ENCODE peak calls at places on chromosome 14, in seven cellular contexts. One of them, this sample, is unnamed.

GRCh38 chr14:35932659-35933159 is 106.6 kb downstream of the BRMS1L start:
- DNase-seq in Right ventricle myocardium superior: no peak
- DNase-seq in NCI-H82: no peak
- DNase-seq in T-helper 2 cell: peak
- DNase-seq in NCI-H1092: no peak
- DNase-seq in astrocyte of the spinal cord: no peak
- DNase-seq in COR-L47: no peak
- DNase-seq in this sample: no peak

GRCh38 chr14:85532981-85533820 is 3.3 kb downstream of the FLRT2 start:
- DNase-seq in Right ventricle myocardium superior: peak
- DNase-seq in NCI-H1092: peak
- DNase-seq in NCI-H82: peak
- DNase-seq in COR-L47: peak
- DNase-seq in astrocyte of the spinal cord: peak
- DNase-seq in T-helper 2 cell: no peak
- DNase-seq in this sample: peak

GRCh38 chr14:95220663-95221231 is 63.4 kb upstream of the DICER1 start:
- DNase-seq in COR-L47: no peak
- DNase-seq in astrocyte of the spinal cord: peak
- DNase-seq in T-helper 2 cell: no peak
- DNase-seq in NCI-H82: no peak
- DNase-seq in NCI-H1092: no peak
- DNase-seq in Right ventricle myocardium superior: no peak
- DNase-seq in this sample: no peak

GRCh38 chr14:22040781-22041125 is 367.1 kb upstream of the OR4E1 start:
- DNase-seq in COR-L47: no peak
- DNase-seq in NCI-H1092: no peak
- DNase-seq in T-helper 2 cell: no peak
- DNase-seq in NCI-H82: no peak
- DNase-seq in astrocyte of the spinal cord: no peak
- DNase-seq in Right ventricle myocardium superior: no peak
- DNase-seq in this sample: no peak

GRCh38 chr14:100530270-100531072 is 56.7 kb downstream of the BEGAIN start:
- DNase-seq in Right ventricle myocardium superior: no peak
- DNase-seq in NCI-H1092: no peak
- DNase-seq in COR-L47: no peak
- DNase-seq in T-helper 2 cell: no peak
- DNase-seq in astrocyte of the spinal cord: no peak
- DNase-seq in NCI-H82: no peak
- DNase-seq in this sample: no peak

GRCh38 chr14:53999061-53999488 is 42.5 kb upstream of the BMP4 start:
- DNase-seq in NCI-H1092: no peak
- DNase-seq in Right ventricle myocardium superior: no peak
- DNase-seq in NCI-H82: no peak
- DNase-seq in T-helper 2 cell: no peak
- DNase-seq in astrocyte of the spinal cord: peak
- DNase-seq in COR-L47: no peak
- DNase-seq in this sample: no peak

GRCh38 chr14:94177806-94178205 is 3.7 kb downstream of the PPP4R4 start:
- DNase-seq in COR-L47: no peak
- DNase-seq in T-helper 2 cell: no peak
- DNase-seq in astrocyte of the spinal cord: no peak
- DNase-seq in NCI-H82: peak
- DNase-seq in Right ventricle myocardium superior: no peak
- DNase-seq in NCI-H1092: no peak
- DNase-seq in this sample: no peak

GRCh38 chr14:92506230-92506629 is 7.4 kb upstream of the RIN3 start:
- DNase-seq in Right ventricle myocardium superior: no peak
- DNase-seq in COR-L47: no peak
- DNase-seq in NCI-H82: no peak
- DNase-seq in astrocyte of the spinal cord: no peak
- DNase-seq in T-helper 2 cell: no peak
- DNase-seq in NCI-H1092: no peak
- DNase-seq in this sample: no peak

GRCh38 chr14:75430106-75430505 is 2.3 kb downstream of the JDP2 start:
- DNase-seq in NCI-H82: no peak
- DNase-seq in Right ventricle myocardium superior: peak
- DNase-seq in COR-L47: no peak
- DNase-seq in NCI-H1092: no peak
- DNase-seq in T-helper 2 cell: no peak
- DNase-seq in astrocyte of the spinal cord: no peak
- DNase-seq in this sample: peak

GRCh38 chr14:51880810-51881580 is 20.6 kb downstream of the GNG2 start:
- DNase-seq in NCI-H1092: no peak
- DNase-seq in Right ventricle myocardium superior: no peak
- DNase-seq in NCI-H82: no peak
- DNase-seq in COR-L47: no peak
- DNase-seq in T-helper 2 cell: no peak
- DNase-seq in astrocyte of the spinal cord: peak
- DNase-seq in this sample: no peak

GRCh38 chr14:101844219-101844618 is 82.7 kb downstream of the PPP2R5C start:
- DNase-seq in Right ventricle myocardium superior: peak
- DNase-seq in astrocyte of the spinal cord: no peak
- DNase-seq in COR-L47: no peak
- DNase-seq in NCI-H1092: no peak
- DNase-seq in T-helper 2 cell: no peak
- DNase-seq in NCI-H82: no peak
- DNase-seq in this sample: no peak

GRCh38 chr14:101025131-101025530 is 121.6 kb upstream of the RTL1 start:
- DNase-seq in T-helper 2 cell: no peak
- DNase-seq in NCI-H1092: no peak
- DNase-seq in Right ventricle myocardium superior: no peak
- DNase-seq in COR-L47: no peak
- DNase-seq in NCI-H82: no peak
- DNase-seq in astrocyte of the spinal cord: no peak
- DNase-seq in this sample: no peak

GRCh38 chr14:63563370-63564026 is 20.3 kb upstream of the PPP2R5E start:
- DNase-seq in Right ventricle myocardium superior: no peak
- DNase-seq in NCI-H1092: no peak
- DNase-seq in astrocyte of the spinal cord: peak
- DNase-seq in COR-L47: no peak
- DNase-seq in NCI-H82: no peak
- DNase-seq in T-helper 2 cell: no peak
- DNase-seq in this sample: no peak

GRCh38 chr14:72476657-72477499 is 417.0 kb downstream of the DPF3 start:
- DNase-seq in T-helper 2 cell: peak
- DNase-seq in Right ventricle myocardium superior: peak
- DNase-seq in NCI-H82: no peak
- DNase-seq in NCI-H1092: no peak
- DNase-seq in astrocyte of the spinal cord: peak
- DNase-seq in COR-L47: no peak
- DNase-seq in this sample: peak

GRCh38 chr14:104422301-104423223 is 157.0 kb upstream of the C14orf180 start:
- DNase-seq in NCI-H1092: no peak
- DNase-seq in Right ventricle myocardium superior: no peak
- DNase-seq in astrocyte of the spinal cord: no peak
- DNase-seq in T-helper 2 cell: no peak
- DNase-seq in COR-L47: no peak
- DNase-seq in NCI-H82: no peak
- DNase-seq in this sample: peak

GRCh38 chr14:23438130-23438893 is 2.9 kb upstream of the MYH7 start:
- DNase-seq in COR-L47: no peak
- DNase-seq in NCI-H82: peak
- DNase-seq in Right ventricle myocardium superior: peak
- DNase-seq in NCI-H1092: no peak
- DNase-seq in astrocyte of the spinal cord: no peak
- DNase-seq in T-helper 2 cell: no peak
- DNase-seq in this sample: peak

GRCh38 chr14:89504602-89505320 is 87.7 kb upstream of the FOXN3 start:
- DNase-seq in Right ventricle myocardium superior: peak
- DNase-seq in NCI-H1092: no peak
- DNase-seq in T-helper 2 cell: no peak
- DNase-seq in NCI-H82: no peak
- DNase-seq in astrocyte of the spinal cord: peak
- DNase-seq in COR-L47: no peak
- DNase-seq in this sample: no peak

GRCh38 chr14:58587271-58587670 is 50.5 kb upstream of the DACT1 start:
- DNase-seq in T-helper 2 cell: no peak
- DNase-seq in NCI-H82: no peak
- DNase-seq in NCI-H1092: no peak
- DNase-seq in astrocyte of the spinal cord: peak
- DNase-seq in COR-L47: no peak
- DNase-seq in Right ventricle myocardium superior: no peak
- DNase-seq in this sample: no peak

GRCh38 chr14:105023144-105023543 is 2.3 kb upstream of the CDCA4 start:
- DNase-seq in T-helper 2 cell: no peak
- DNase-seq in Right ventricle myocardium superior: no peak
- DNase-seq in astrocyte of the spinal cord: peak
- DNase-seq in NCI-H1092: no peak
- DNase-seq in COR-L47: no peak
- DNase-seq in NCI-H82: no peak
- DNase-seq in this sample: no peak

GRCh38 chr14:87805315-87805723 is 187.7 kb downstream of the GALC start:
- DNase-seq in COR-L47: peak
- DNase-seq in astrocyte of the spinal cord: peak
- DNase-seq in NCI-H82: peak
- DNase-seq in T-helper 2 cell: peak
- DNase-seq in Right ventricle myocardium superior: peak
- DNase-seq in NCI-H1092: no peak
- DNase-seq in this sample: no peak

GRCh38 chr14:38074754-38075153 is 132.9 kb upstream of the SSTR1 start:
- DNase-seq in astrocyte of the spinal cord: no peak
- DNase-seq in NCI-H82: no peak
- DNase-seq in NCI-H1092: no peak
- DNase-seq in COR-L47: no peak
- DNase-seq in T-helper 2 cell: peak
- DNase-seq in Right ventricle myocardium superior: no peak
- DNase-seq in this sample: no peak

GRCh38 chr14:20427231-20428009 is 8.5 kb downstream of the KLHL33 start:
- DNase-seq in NCI-H1092: no peak
- DNase-seq in COR-L47: no peak
- DNase-seq in NCI-H82: no peak
- DNase-seq in astrocyte of the spinal cord: peak
- DNase-seq in Right ventricle myocardium superior: no peak
- DNase-seq in T-helper 2 cell: no peak
- DNase-seq in this sample: no peak

GRCh38 chr14:99596772-99597171 is 7.2 kb downstream of the CCDC85C start:
- DNase-seq in COR-L47: no peak
- DNase-seq in T-helper 2 cell: no peak
- DNase-seq in NCI-H82: no peak
- DNase-seq in Right ventricle myocardium superior: no peak
- DNase-seq in NCI-H1092: no peak
- DNase-seq in astrocyte of the spinal cord: no peak
- DNase-seq in this sample: no peak

GRCh38 chr14:99753225-99754140 is 39.7 kb upstream of the EML1 start:
- DNase-seq in NCI-H82: peak
- DNase-seq in astrocyte of the spinal cord: no peak
- DNase-seq in COR-L47: no peak
- DNase-seq in NCI-H1092: no peak
- DNase-seq in T-helper 2 cell: no peak
- DNase-seq in Right ventricle myocardium superior: no peak
- DNase-seq in this sample: no peak

GRCh38 chr14:77003960-77004710 is 24.4 kb downstream of the IRF2BPL start:
- DNase-seq in NCI-H1092: no peak
- DNase-seq in astrocyte of the spinal cord: no peak
- DNase-seq in NCI-H82: no peak
- DNase-seq in COR-L47: no peak
- DNase-seq in Right ventricle myocardium superior: no peak
- DNase-seq in T-helper 2 cell: no peak
- DNase-seq in this sample: no peak

GRCh38 chr14:101131451-101131916 is 228.0 kb upstream of the RTL1 start:
- DNase-seq in NCI-H1092: no peak
- DNase-seq in NCI-H82: no peak
- DNase-seq in COR-L47: no peak
- DNase-seq in T-helper 2 cell: no peak
- DNase-seq in astrocyte of the spinal cord: no peak
- DNase-seq in Right ventricle myocardium superior: no peak
- DNase-seq in this sample: no peak

GRCh38 chr14:24952851-24953666 is 96.9 kb downstream of the STXBP6 start:
- DNase-seq in T-helper 2 cell: no peak
- DNase-seq in Right ventricle myocardium superior: no peak
- DNase-seq in COR-L47: no peak
- DNase-seq in astrocyte of the spinal cord: no peak
- DNase-seq in NCI-H1092: no peak
- DNase-seq in NCI-H82: peak
- DNase-seq in this sample: no peak

GRCh38 chr14:99936738-99937474 is 128.3 kb upstream of the EVL start:
- DNase-seq in NCI-H82: no peak
- DNase-seq in Right ventricle myocardium superior: no peak
- DNase-seq in NCI-H1092: no peak
- DNase-seq in T-helper 2 cell: no peak
- DNase-seq in astrocyte of the spinal cord: no peak
- DNase-seq in COR-L47: no peak
- DNase-seq in this sample: no peak

GRCh38 chr14:90398315-90398811 is 1.5 kb downstream of the CALM1 start:
- DNase-seq in NCI-H82: peak
- DNase-seq in COR-L47: peak
- DNase-seq in Right ventricle myocardium superior: peak
- DNase-seq in NCI-H1092: no peak
- DNase-seq in T-helper 2 cell: peak
- DNase-seq in astrocyte of the spinal cord: peak
- DNase-seq in this sample: no peak

GRCh38 chr14:41607119-41607785 is 576 bp downstream of the LRFN5 start:
- DNase-seq in COR-L47: no peak
- DNase-seq in astrocyte of the spinal cord: peak
- DNase-seq in Right ventricle myocardium superior: peak
- DNase-seq in T-helper 2 cell: no peak
- DNase-seq in NCI-H1092: peak
- DNase-seq in NCI-H82: peak
- DNase-seq in this sample: no peak